ENCODE peak calls at places on chromosomes 1 and 21, in five cellular contexts. O, S, T, K and V are unnamed samples.

GRCh38 chr1:60984066-60984799 is 98.1 kb upstream of the NFIA start:
- DNase-seq in O (no peak), S (no peak), T (no peak), K (peak; percentile 61), V (no peak)

GRCh38 chr1:35369922-35370671 is 101.6 kb downstream of the ZMYM4 start:
- DNase-seq in O (no peak), S (no peak), T (no peak), K (peak; percentile 86), V (peak; percentile 4)

GRCh38 chr21:34693192-34693810 is 24.5 kb downstream of the CLIC6 start:
- DNase-seq in O (peak; percentile 15), S (peak; percentile 28), T (peak; percentile 66), K (peak; percentile 67), V (peak; percentile 79)

GRCh38 chr1:156086256-156086662 is 4.0 kb upstream of the MEX3A start:
- DNase-seq in O (no peak), S (no peak), T (no peak), K (peak; percentile 73), V (no peak)

GRCh38 chr1:15718199-15718601 is 17.9 kb upstream of the SLC25A34 start:
- DNase-seq in O (no peak), S (no peak), T (no peak), K (no peak), V (no peak)

GRCh38 chr1:112322018-112322417 is 74.0 kb upstream of the CTTNBP2NL start:
- DNase-seq in O (no peak), S (no peak), T (no peak), K (no peak), V (no peak)

GRCh38 chr21:28537371-28538079 is 455.2 kb downstream of the LTN1 start:
- DNase-seq in O (no peak), S (peak; percentile 32), T (no peak), K (peak; percentile 98), V (no peak)

GRCh38 chr1:115705085-115706008 is 63.2 kb downstream of the CASQ2 start:
- DNase-seq in O (no peak), S (peak; percentile 7), T (no peak), K (no peak), V (peak; percentile 4)

GRCh38 chr1:37477946-37478345 is 3.6 kb downstream of the ZC3H12A start:
- DNase-seq in O (no peak), S (peak; percentile 44), T (no peak), K (no peak), V (no peak)

GRCh38 chr1:108892356-108893140 is 15.8 kb downstream of the GPSM2 start:
- DNase-seq in O (no peak), S (no peak), T (no peak), K (peak; percentile 43), V (no peak)

GRCh38 chr1:23984417-23985186 is 4.5 kb upstream of the SRSF10 start:
- DNase-seq in O (no peak), S (peak; percentile 48), T (peak; percentile 5), K (peak; percentile 56), V (peak; percentile 57)

GRCh38 chr1:226060976-226061792 is 1.3 kb upstream of the H3-3A start:
- DNase-seq in O (no peak), S (no peak), T (no peak), K (no peak), V (peak; percentile 68)

GRCh38 chr1:181135815-181136737 is 47.6 kb downstream of the IER5 start:
- DNase-seq in O (no peak), S (peak; percentile 87), T (no peak), K (peak; percentile 94), V (no peak)

GRCh38 chr21:44528634-44528995 is 11.4 kb downstream of the KRTAP10-1 start:
- DNase-seq in O (no peak), S (no peak), T (no peak), K (no peak), V (no peak)

GRCh38 chr1:32539584-32540571 is 651 bp downstream of the ZBTB8A start:
- DNase-seq in O (no peak), S (peak; percentile 29), T (peak; percentile 32), K (peak; percentile 64), V (peak; percentile 57)

GRCh38 chr21:37927711-37928110 is 11.5 kb upstream of the KCNJ6 start:
- DNase-seq in O (no peak), S (no peak), T (no peak), K (no peak), V (no peak)

GRCh38 chr21:44370027-44370735 is 16.8 kb downstream of the TRPM2 start:
- DNase-seq in O (no peak), S (peak; percentile 4), T (peak; percentile 23), K (peak; percentile 37), V (peak; percentile 47)

GRCh38 chr1:168643152-168643551 is 66.7 kb downstream of the XCL1 start:
- DNase-seq in O (no peak), S (no peak), T (no peak), K (peak; percentile 100), V (no peak)

GRCh38 chr1:111603979-111604378 is 15.6 kb upstream of the RAP1A start:
- DNase-seq in O (peak; percentile 64), S (no peak), T (no peak), K (no peak), V (no peak)

GRCh38 chr21:42384999-42385398 is 10.9 kb downstream of the TMPRSS3 start:
- DNase-seq in O (no peak), S (no peak), T (no peak), K (no peak), V (peak; percentile 35)

GRCh38 chr1:229757226-229757625 is 131.2 kb downstream of the URB2 start:
- DNase-seq in O (no peak), S (no peak), T (no peak), K (peak; percentile 29), V (no peak)

GRCh38 chr1:43344267-43344666 is 6.6 kb downstream of the MPL start:
- DNase-seq in O (no peak), S (no peak), T (no peak), K (no peak), V (peak; percentile 4)

GRCh38 chr1:161198877-161199431 is at the start of gene ADAMTS4:
- DNase-seq in O (no peak), S (no peak), T (no peak), K (peak; percentile 42), V (peak; percentile 49)

GRCh38 chr1:180181996-180182675 is 27.5 kb downstream of the QSOX1 start:
- DNase-seq in O (no peak), S (no peak), T (no peak), K (no peak), V (peak; percentile 65)

GRCh38 chr1:39205102-39205780 is 746 bp downstream of the MACF1 start:
- DNase-seq in O (peak; percentile 45), S (peak; percentile 86), T (no peak), K (peak; percentile 81), V (no peak)

GRCh38 chr1:107842241-107842640 is 122.7 kb downstream of the VAV3 start:
- DNase-seq in O (no peak), S (no peak), T (no peak), K (no peak), V (no peak)

GRCh38 chr1:17633654-17634053 is 94.2 kb downstream of the ARHGEF10L start:
- DNase-seq in O (no peak), S (peak; percentile 85), T (no peak), K (peak; percentile 89), V (no peak)